ENCODE peak calls at places on chromosomes 2 and 18, in six cellular contexts. Z, C, D, Y, B and J are unnamed samples. For H3K4me1, the result is how much of the 10 kb centered on the place peaks cover.

GRCh38 chr2:25585189-25585588 is 88.2 kb downstream of the DTNB start:
- DNase-seq in Z (no peak), C (no peak), D (no peak), Y (no peak), B (no peak), J (no peak)

GRCh38 chr2:66494708-66495107 is 59.8 kb downstream of the MEIS1 start:
- DNase-seq in Z (peak), C (peak), D (peak), Y (no peak), B (no peak), J (peak)

GRCh38 chr2:182941121-182941713 is 74.8 kb upstream of the FRZB start:
- DNase-seq in Z (no peak), C (no peak), D (no peak), Y (no peak), B (no peak), J (no peak)

GRCh38 chr2:14778015-14778414 is 145.5 kb downstream of the LRATD1 start:
- DNase-seq in Z (no peak), C (no peak), D (no peak), Y (no peak), B (no peak), J (no peak)

GRCh38 chr18:25463726-25464125 is 111.8 kb upstream of the ZNF521 start:
- DNase-seq in Z (no peak), C (no peak), D (no peak), Y (no peak), B (no peak), J (no peak)

GRCh38 chr2:29398384-29399237 is 283.4 kb downstream of the CLIP4 start:
- DNase-seq in Z (no peak), C (no peak), D (no peak), Y (no peak), B (peak), J (no peak)

GRCh38 chr2:24749069-24749691 is 44.0 kb downstream of the PTRHD1 start:
- DNase-seq in Z (no peak), C (no peak), D (no peak), Y (no peak), B (peak), J (no peak)

GRCh38 chr18:54127759-54128378 is 96.6 kb downstream of the MBD2 start:
- DNase-seq in Z (peak), C (no peak), D (peak), Y (no peak), B (peak), J (peak)

GRCh38 chr18:46296656-46297055 is 192.5 kb downstream of the HAUS1 start:
- DNase-seq in Z (no peak), C (no peak), D (no peak), Y (no peak), B (no peak), J (no peak)

GRCh38 chr2:12592296-12592695 is 124.4 kb upstream of the TRIB2 start:
- DNase-seq in Z (no peak), C (no peak), D (no peak), Y (no peak), B (no peak), J (no peak)

GRCh38 chr2:60544059-60544458 is 9.4 kb downstream of the BCL11A start:
- DNase-seq in Z (no peak), C (no peak), D (no peak), Y (no peak), B (no peak), J (no peak)
- H3K27ac ChIP-seq in Z (no peak), C (peak), D (no peak), Y (no peak), B (no peak), J (peak)

GRCh38 chr2:96146151-96146880 is 1.1 kb upstream of the DUSP2 start:
- DNase-seq in Z (no peak), C (peak), D (no peak), Y (no peak), B (peak), J (no peak)

GRCh38 chr2:96146881-96147592 is 1.8 kb upstream of the DUSP2 start:
- DNase-seq in Z (no peak), C (peak), D (no peak), Y (no peak), B (peak), J (peak)

GRCh38 chr2:96150007-96150406 is 4.8 kb upstream of the DUSP2 start:
- DNase-seq in Z (no peak), C (peak), D (no peak), Y (no peak), B (no peak), J (no peak)

GRCh38 chr2:96148410-96149217 is 3.4 kb upstream of the DUSP2 start:
- DNase-seq in Z (peak), C (peak), D (peak), Y (no peak), B (peak), J (peak)

GRCh38 chr2:96147593-96148201 is 2.5 kb upstream of the DUSP2 start:
- DNase-seq in Z (no peak), C (peak), D (no peak), Y (no peak), B (peak), J (no peak)
- H3K4me1 ChIP-seq in Z (under half), C (half or more), D (under half), Y (under half), B (under half), J (under half)

GRCh38 chr2:177245010-177245422 is 19.5 kb downstream of the NFE2L2 start:
- DNase-seq in Z (peak), C (no peak), D (no peak), Y (no peak), B (peak), J (no peak)

GRCh38 chr2:177244244-177244771 is 20.2 kb downstream of the NFE2L2 start:
- DNase-seq in Z (no peak), C (no peak), D (no peak), Y (no peak), B (no peak), J (no peak)

GRCh38 chr2:177247693-177248262 is 16.7 kb downstream of the NFE2L2 start:
- DNase-seq in Z (no peak), C (no peak), D (no peak), Y (no peak), B (no peak), J (no peak)

GRCh38 chr2:177243476-177243875 is 21.1 kb downstream of the NFE2L2 start:
- DNase-seq in Z (peak), C (no peak), D (no peak), Y (no peak), B (no peak), J (no peak)

DNA sequence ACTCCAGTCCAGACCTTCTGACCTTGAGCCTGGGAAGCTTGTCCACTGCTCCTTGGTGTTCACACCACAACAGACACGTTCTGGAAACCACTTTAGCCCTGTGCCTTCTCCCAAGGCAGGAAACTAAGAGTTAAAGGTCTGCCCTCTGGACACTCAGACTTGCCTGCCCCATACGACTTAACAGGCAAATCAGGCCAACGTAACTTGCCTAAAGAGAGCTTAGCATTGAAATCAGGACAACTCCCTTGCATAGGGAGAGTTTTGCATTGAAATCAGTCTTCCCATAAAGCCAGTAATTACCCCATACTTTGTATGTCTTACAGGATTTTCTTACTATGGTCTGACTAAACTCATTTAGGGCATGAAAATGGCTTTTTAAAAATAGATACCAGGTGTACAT is 18.5 kb downstream of the NFE2L2 start:
- DNase-seq in Z (no peak), C (no peak), D (no peak), Y (no peak), B (no peak), J (no peak)
- H3K27ac ChIP-seq in Z (peak), C (peak), D (peak), Y (peak), B (peak), J (peak)

DNA sequence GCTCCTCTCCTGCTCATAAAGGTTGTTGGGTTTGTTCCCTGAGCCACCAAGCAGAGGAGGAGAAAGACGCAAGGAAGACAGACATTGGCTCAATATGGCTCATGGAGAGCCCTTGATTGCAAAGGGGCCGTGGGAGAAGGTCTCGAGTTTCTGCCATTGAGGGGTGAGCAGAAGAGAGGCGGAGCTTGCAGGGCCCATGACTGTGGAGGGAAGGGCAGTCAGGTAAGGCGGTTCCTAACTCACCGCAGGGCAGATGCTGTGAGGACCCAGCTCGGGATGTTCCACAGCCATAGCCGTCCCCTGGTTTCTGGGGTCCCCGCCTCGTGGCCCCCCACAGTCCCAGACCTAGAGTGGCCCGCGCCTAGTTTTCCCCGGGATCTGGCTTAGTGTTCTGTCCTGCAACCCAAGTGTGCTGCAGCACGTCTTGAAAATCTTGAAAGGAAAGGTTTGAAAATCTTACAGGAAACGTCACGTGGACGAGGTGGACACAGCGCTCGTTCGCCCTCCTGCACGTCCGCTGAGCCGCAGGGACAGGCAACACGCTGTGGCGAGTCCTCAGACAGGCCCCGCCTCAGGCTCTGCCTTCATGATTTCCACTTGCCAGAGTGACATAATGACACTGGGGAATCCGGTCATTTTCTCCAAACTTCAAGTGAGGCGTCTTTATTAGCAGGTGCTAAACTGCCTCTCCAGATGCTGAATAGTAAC is 105.4 kb upstream of the HDAC4 start:
- DNase-seq in Z (no peak), C (no peak), D (no peak), Y (no peak), B (no peak), J (no peak)
- H3K4me1 ChIP-seq in Z (under half), C (under half), D (under half), Y (under half), B (under half), J (under half)

GRCh38 chr2:176668879-176669395 is 399.7 kb downstream of the MTX2 start:
- DNase-seq in Z (no peak), C (no peak), D (no peak), Y (no peak), B (no peak), J (no peak)
- H3K27ac ChIP-seq in Z (no peak), C (peak), D (no peak), Y (peak), B (no peak), J (no peak)

GRCh38 chr18:28960146-28960545 is 783.2 kb upstream of the CDH2 start:
- DNase-seq in Z (no peak), C (no peak), D (no peak), Y (no peak), B (no peak), J (no peak)

GRCh38 chr18:28963481-28963880 is 786.6 kb upstream of the CDH2 start:
- DNase-seq in Z (no peak), C (no peak), D (no peak), Y (no peak), B (no peak), J (no peak)

GRCh38 chr18:28961669-28962228 is 784.8 kb upstream of the CDH2 start:
- DNase-seq in Z (peak), C (no peak), D (no peak), Y (no peak), B (peak), J (no peak)
- H3K4me1 ChIP-seq in Z (under half), C (under half), D (under half), Y (under half), B (under half), J (under half)

GRCh38 chr18:79560042-79560860 is 119.4 kb upstream of the CTDP1 start:
- DNase-seq in Z (no peak), C (peak), D (no peak), Y (no peak), B (no peak), J (no peak)
- H3K27ac ChIP-seq in Z (no peak), C (no peak), D (no peak), Y (no peak), B (no peak), J (no peak)

GRCh38 chr18:59084286-59084779 is 55.4 kb upstream of the SEC11C start:
- DNase-seq in Z (peak), C (peak), D (peak), Y (no peak), B (peak), J (peak)
- H3K4me1 ChIP-seq in Z (under half), C (under half), D (under half), Y (under half), B (under half), J (under half)

GRCh38 chr2:101734511-101735165 is 37.1 kb downstream of the MAP4K4 start:
- DNase-seq in Z (no peak), C (no peak), D (no peak), Y (no peak), B (no peak), J (no peak)

GRCh38 chr2:101733257-101733993 is 35.9 kb downstream of the MAP4K4 start:
- DNase-seq in Z (no peak), C (no peak), D (no peak), Y (no peak), B (no peak), J (no peak)

GRCh38 chr2:101732199-101732598 is 34.7 kb downstream of the MAP4K4 start:
- DNase-seq in Z (no peak), C (no peak), D (no peak), Y (no peak), B (no peak), J (no peak)

GRCh38 chr2:101731221-101732054 is 33.9 kb downstream of the MAP4K4 start:
- DNase-seq in Z (no peak), C (no peak), D (no peak), Y (no peak), B (no peak), J (no peak)

GRCh38 chr2:101732773-101733256 is 35.3 kb downstream of the MAP4K4 start:
- DNase-seq in Z (no peak), C (no peak), D (no peak), Y (no peak), B (no peak), J (no peak)
- H3K27ac ChIP-seq in Z (no peak), C (no peak), D (no peak), Y (no peak), B (no peak), J (no peak)